ENCODE peak calls at places on chromosome 17, in ten cellular contexts. H is heart right ventricle; O is sigmoid colon; Q is OCI-LY7; A is psoas muscle; W is IMR-90; R is A549; E is CD8-positive, alpha-beta T cell; K is heart left ventricle; M is prostate gland. S is an unnamed sample.

GRCh38 chr17:77566566-77566965 is 391.9 kb upstream of the TNRC6C start:
- DNase-seq in Q (no peak), A (no peak), E (no peak), O (no peak), R (no peak), H (no peak), W (no peak), M (no peak), K (no peak), S (peak; percentile 46)

GRCh38 chr17:56478836-56479447 is 114.6 kb upstream of the NOG start:
- DNase-seq in R (peak; percentile 53), O (no peak), W (peak; percentile 25), M (no peak), H (no peak), A (no peak), K (no peak), E (no peak), Q (peak; percentile 21), S (no peak)

GRCh38 chr17:74040291-74040690 is 163.2 kb upstream of the RPL38 start:
- DNase-seq in W (no peak), H (no peak), O (no peak), R (no peak), Q (no peak), M (no peak), E (no peak), K (no peak), A (no peak), S (no peak)

GRCh38 chr17:10033449-10033848 is 128.4 kb upstream of the RCVRN start:
- DNase-seq in A (no peak), H (no peak), O (no peak), R (no peak), K (no peak), Q (peak; percentile 3), M (no peak), W (no peak), E (no peak), S (no peak)

GRCh38 chr17:70168044-70168978 is 1.0 kb upstream of the KCNJ2 start:
- DNase-seq in E (no peak), A (peak; percentile 70), M (peak; percentile 69), H (peak; percentile 80), O (peak; percentile 73), K (peak; percentile 70), R (peak; percentile 80), Q (peak; percentile 54), W (peak; percentile 81), S (peak; percentile 80)

GRCh38 chr17:77608431-77608830 is 350.1 kb upstream of the TNRC6C start:
- DNase-seq in K (no peak), E (no peak), A (no peak), W (no peak), Q (no peak), R (no peak), H (no peak), M (no peak), O (no peak), S (peak; percentile 21)

GRCh38 chr17:57466042-57466471 is 209.7 kb downstream of the MSI2 start:
- DNase-seq in E (no peak), H (no peak), A (no peak), M (no peak), W (no peak), R (no peak), K (no peak), O (no peak), Q (no peak), S (no peak)

GRCh38 chr17:72273301-72274056 is 152.7 kb downstream of the SOX9 start:
- DNase-seq in Q (no peak), W (peak; percentile 25), O (no peak), K (no peak), A (no peak), H (no peak), E (no peak), R (no peak), M (peak; percentile 30), S (no peak)

GRCh38 chr17:14282700-14283099 is 18.2 kb upstream of the HS3ST3B1 start:
- DNase-seq in K (no peak), W (no peak), H (no peak), O (no peak), Q (no peak), R (no peak), E (no peak), M (no peak), A (no peak), S (no peak)

GRCh38 chr17:20063665-20064648 is 54.8 kb downstream of the SPECC1 start:
- DNase-seq in Q (no peak), K (peak; percentile 74), W (peak; percentile 87), O (peak; percentile 90), E (no peak), A (peak; percentile 90), M (peak; percentile 51), R (peak; percentile 91), H (peak; percentile 64), S (peak; percentile 67)

GRCh38 chr17:9729034-9729650 is 62.2 kb downstream of the DHRS7C start:
- DNase-seq in H (no peak), E (no peak), R (peak; percentile 78), A (no peak), M (peak; percentile 21), O (no peak), Q (peak; percentile 56), K (no peak), W (peak; percentile 45), S (no peak)

GRCh38 chr17:64413505-64413904 is 22.8 kb upstream of the PECAM1 start:
- DNase-seq in M (no peak), H (no peak), O (peak; percentile 24), R (no peak), A (no peak), W (no peak), K (no peak), Q (peak; percentile 79), E (no peak), S (peak; percentile 69)

GRCh38 chr17:7988750-7989178 is 13.7 kb upstream of the GUCY2D start:
- DNase-seq in K (no peak), M (peak; percentile 83), A (no peak), O (peak; percentile 58), E (no peak), R (peak; percentile 89), Q (peak; percentile 93), W (peak; percentile 86), H (peak; percentile 85), S (no peak)

GRCh38 chr17:11268176-11268575 is 27.2 kb downstream of the SHISA6 start:
- DNase-seq in O (no peak), A (no peak), K (no peak), Q (no peak), R (no peak), E (no peak), M (no peak), H (no peak), W (no peak), S (no peak)

GRCh38 chr17:68807998-68808772 is 147.0 kb downstream of the ABCA8 start:
- DNase-seq in K (no peak), A (no peak), E (no peak), W (peak; percentile 33), H (no peak), Q (no peak), M (no peak), O (no peak), R (no peak), S (no peak)

DNA sequence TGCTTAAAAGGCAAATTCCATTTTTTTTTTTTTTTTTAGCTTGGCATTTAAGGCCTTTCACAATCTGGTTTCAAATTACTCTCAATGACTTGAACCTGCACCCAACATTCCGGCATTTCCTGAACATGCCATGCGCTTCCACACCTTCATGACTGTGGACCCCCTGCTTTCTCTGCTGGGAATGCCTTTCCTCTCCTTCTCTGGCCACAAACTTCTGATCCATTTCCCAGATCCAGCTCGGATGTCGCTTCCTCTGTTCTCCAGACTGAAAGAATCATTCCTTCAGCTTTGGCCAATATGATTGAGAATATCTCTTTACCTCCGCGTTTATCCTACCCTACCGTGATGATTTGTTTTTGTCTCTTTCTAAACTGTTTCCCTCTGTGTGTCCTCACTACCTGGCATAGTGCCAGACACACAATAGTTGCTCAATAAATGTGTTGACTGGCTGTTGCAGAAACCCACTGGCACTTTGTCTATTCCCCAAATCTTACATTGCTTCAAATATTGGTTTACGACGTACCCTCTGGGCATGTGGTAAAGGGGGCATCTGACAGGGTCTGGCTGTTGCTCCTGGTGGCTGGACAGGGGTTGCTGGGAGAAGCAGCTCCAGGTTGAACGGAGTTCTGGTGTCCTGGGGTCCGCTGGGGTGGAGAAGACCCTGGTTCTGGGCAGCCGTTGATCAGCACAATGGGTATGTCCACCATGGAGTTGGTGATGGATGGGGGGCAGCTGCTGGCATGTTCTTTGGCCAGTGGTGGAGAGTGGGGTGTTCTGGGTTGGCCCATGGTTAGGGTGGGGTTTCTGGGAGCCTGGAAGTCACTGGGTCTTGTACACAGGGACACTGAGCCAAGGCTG is 14.7 kb downstream of the TNS4 start:
- DNase-seq in E (no peak), O (no peak), A (no peak), K (peak; percentile 54), R (peak; percentile 35), Q (no peak), H (no peak), W (peak; percentile 87), M (no peak), S (no peak)
- H3K4me1 ChIP-seq in E (peaks cover 33% of the 10 kb centered on the region), O (peaks cover 64% of the 10 kb centered on the region), A (no peaks in the 10 kb centered on the region), K (no peaks in the 10 kb centered on the region), R (peaks cover 98% of the 10 kb centered on the region), Q (peaks cover 26% of the 10 kb centered on the region), H (no peaks in the 10 kb centered on the region), W (peaks cover 51% of the 10 kb centered on the region), M (peaks cover 11% of the 10 kb centered on the region), S (peaks cover 18% of the 10 kb centered on the region)

GRCh38 chr17:37770631-37771518 is 26.0 kb upstream of the HNF1B start:
- DNase-seq in R (peak; percentile 82), M (peak; percentile 61), H (peak; percentile 10), A (no peak), Q (peak; percentile 6), W (peak; percentile 62), E (no peak), O (no peak), K (no peak), S (peak; percentile 80)
- TF ChIP-seq CTCF in R (peak; percentile 87), M (peak; percentile 80), H (peak; percentile 49), A (peak; percentile 33), Q (peak; percentile 63), W (peak; percentile 80), E (peak; percentile 25), O (no peak), K (peak; percentile 59), S (peak; percentile 65)

DNA sequence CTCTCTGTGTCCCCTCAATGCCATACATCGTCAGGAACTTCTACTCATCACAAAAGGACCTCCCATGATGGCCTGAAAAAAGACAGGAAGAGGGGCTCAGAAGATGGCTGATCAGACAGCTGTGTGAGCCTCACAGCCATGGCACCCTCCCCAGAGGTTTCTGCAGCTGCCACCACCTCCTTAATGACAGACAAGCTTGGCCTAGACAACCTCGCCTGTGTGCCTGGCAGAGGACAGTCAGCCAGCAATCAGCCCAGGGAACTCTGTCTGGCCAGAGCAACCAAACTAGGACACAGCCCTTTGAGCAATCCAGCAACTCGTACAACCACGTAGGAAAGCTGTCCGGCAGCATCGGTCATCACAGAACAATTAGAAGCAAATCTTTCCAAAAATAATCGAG is 54.2 kb upstream of the MED9 start:
- DNase-seq in O (peak; percentile 53), K (no peak), Q (no peak), E (no peak), W (no peak), R (no peak), H (no peak), M (no peak), A (peak; percentile 54), S (peak; percentile 18)
- H3K4me1 ChIP-seq in O (no peaks in the 10 kb centered on the region), K (no peaks in the 10 kb centered on the region), Q (no peaks in the 10 kb centered on the region), E (no peaks in the 10 kb centered on the region), W (peaks cover 4% of the 10 kb centered on the region), R (no peaks in the 10 kb centered on the region), H (peaks cover 23% of the 10 kb centered on the region), M (no peaks in the 10 kb centered on the region), A (no peaks in the 10 kb centered on the region), S (no peaks in the 10 kb centered on the region)

DNA sequence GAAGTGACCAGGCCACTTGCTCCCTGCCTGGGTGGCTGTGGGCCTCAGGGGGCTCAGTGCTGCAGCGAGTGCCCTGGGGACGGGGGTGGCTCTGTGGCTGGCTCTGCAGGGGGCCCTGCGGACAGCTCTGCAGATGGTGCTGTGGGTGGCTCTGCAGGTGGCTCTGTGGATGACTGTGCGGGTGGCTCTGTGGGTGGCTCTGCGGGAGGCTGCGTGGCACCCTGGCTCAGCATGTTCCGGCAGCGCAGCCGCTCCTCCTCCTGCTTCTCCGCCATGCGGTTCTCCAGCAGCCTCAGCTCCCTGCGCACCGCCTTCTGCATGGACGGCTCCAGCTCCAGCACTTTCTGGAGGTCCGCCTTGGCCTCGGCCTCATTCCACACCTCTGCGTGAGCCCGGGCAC is 9.5 kb downstream of the AIPL1 start:
- DNase-seq in H (no peak), W (no peak), A (no peak), E (no peak), K (no peak), M (no peak), Q (no peak), O (no peak), R (no peak), S (no peak)
- TF ChIP-seq CTCF in H (no peak), W (no peak), A (no peak), E (no peak), K (no peak), M (no peak), Q (no peak), O (no peak), R (no peak), S (no peak)